ENCODE peak calls at places on chromosomes 1 and 21, in nine cellular contexts. One of them, this sample, is unnamed. For H3K4me1, the result is how much of the 10 kb centered on the place peaks cover.

GRCh38 chr1:204453141-204453772 is 41.3 kb downstream of the PIK3C2B start:
- DNase-seq in Karpas-422: no peak
- DNase-seq in CD4-positive, alpha-beta memory T cell: peak
- DNase-seq in GM23338: peak
- DNase-seq in neural progenitor cell: no peak
- DNase-seq in adrenal gland: no peak
- DNase-seq in stomach: peak
- DNase-seq in aorta: no peak
- DNase-seq in uterus: no peak
- DNase-seq in this sample: no peak

GRCh38 chr1:37238376-37239224 is 204.3 kb upstream of the GRIK3 start:
- DNase-seq in neural progenitor cell: no peak
- DNase-seq in aorta: no peak
- DNase-seq in CD4-positive, alpha-beta memory T cell: no peak
- DNase-seq in adrenal gland: no peak
- DNase-seq in uterus: no peak
- DNase-seq in stomach: no peak
- DNase-seq in Karpas-422: no peak
- DNase-seq in GM23338: no peak
- DNase-seq in this sample: no peak

GRCh38 chr1:76503100-76503499 is 364.2 kb upstream of the ST6GALNAC5 start:
- DNase-seq in stomach: no peak
- DNase-seq in aorta: no peak
- DNase-seq in uterus: no peak
- DNase-seq in Karpas-422: no peak
- DNase-seq in GM23338: peak
- DNase-seq in neural progenitor cell: peak
- DNase-seq in adrenal gland: no peak
- DNase-seq in CD4-positive, alpha-beta memory T cell: no peak
- DNase-seq in this sample: no peak

GRCh38 chr21:27796106-27796505 is 829.2 kb upstream of the ADAMTS5 start:
- DNase-seq in stomach: no peak
- DNase-seq in neural progenitor cell: peak
- DNase-seq in uterus: no peak
- DNase-seq in CD4-positive, alpha-beta memory T cell: no peak
- DNase-seq in Karpas-422: no peak
- DNase-seq in adrenal gland: no peak
- DNase-seq in GM23338: peak
- DNase-seq in aorta: no peak
- DNase-seq in this sample: no peak

GRCh38 chr1:65344171-65344570 is 34.8 kb downstream of the DNAJC6 start:
- DNase-seq in Karpas-422: no peak
- DNase-seq in aorta: no peak
- DNase-seq in GM23338: no peak
- DNase-seq in CD4-positive, alpha-beta memory T cell: no peak
- DNase-seq in stomach: no peak
- DNase-seq in uterus: no peak
- DNase-seq in adrenal gland: no peak
- DNase-seq in neural progenitor cell: no peak
- DNase-seq in this sample: no peak

GRCh38 chr1:31366796-31367195 is 6.1 kb downstream of the FABP3 start:
- DNase-seq in stomach: no peak
- DNase-seq in adrenal gland: no peak
- DNase-seq in CD4-positive, alpha-beta memory T cell: no peak
- DNase-seq in neural progenitor cell: no peak
- DNase-seq in GM23338: peak
- DNase-seq in uterus: no peak
- DNase-seq in aorta: no peak
- DNase-seq in Karpas-422: no peak
- DNase-seq in this sample: no peak

GRCh38 chr1:165254376-165254775 is 102.1 kb downstream of the LMX1A start:
- DNase-seq in aorta: no peak
- DNase-seq in adrenal gland: no peak
- DNase-seq in uterus: no peak
- DNase-seq in stomach: no peak
- DNase-seq in neural progenitor cell: no peak
- DNase-seq in Karpas-422: no peak
- DNase-seq in CD4-positive, alpha-beta memory T cell: no peak
- DNase-seq in GM23338: no peak
- DNase-seq in this sample: no peak

GRCh38 chr1:160103658-160104519 is 5.5 kb upstream of the IGSF8 start:
- DNase-seq in adrenal gland: no peak
- DNase-seq in uterus: no peak
- DNase-seq in Karpas-422: no peak
- DNase-seq in GM23338: no peak
- DNase-seq in CD4-positive, alpha-beta memory T cell: no peak
- DNase-seq in neural progenitor cell: no peak
- DNase-seq in stomach: no peak
- DNase-seq in aorta: no peak
- DNase-seq in this sample: no peak

GRCh38 chr1:240533154-240533780 is 78.7 kb downstream of the GREM2 start:
- DNase-seq in adrenal gland: no peak
- DNase-seq in neural progenitor cell: no peak
- DNase-seq in uterus: no peak
- DNase-seq in aorta: no peak
- DNase-seq in stomach: no peak
- DNase-seq in GM23338: no peak
- DNase-seq in Karpas-422: no peak
- DNase-seq in CD4-positive, alpha-beta memory T cell: no peak
- DNase-seq in this sample: no peak

GRCh38 chr1:209168204-209168603 is 415.3 kb upstream of the CAMK1G start:
- DNase-seq in aorta: no peak
- DNase-seq in stomach: no peak
- DNase-seq in uterus: no peak
- DNase-seq in Karpas-422: no peak
- DNase-seq in GM23338: no peak
- DNase-seq in CD4-positive, alpha-beta memory T cell: no peak
- DNase-seq in neural progenitor cell: no peak
- DNase-seq in adrenal gland: peak
- DNase-seq in this sample: no peak

GRCh38 chr1:246301553-246302250 is 205.4 kb downstream of the SMYD3 start:
- DNase-seq in GM23338: no peak
- DNase-seq in adrenal gland: no peak
- DNase-seq in Karpas-422: no peak
- DNase-seq in stomach: no peak
- DNase-seq in uterus: no peak
- DNase-seq in neural progenitor cell: no peak
- DNase-seq in aorta: no peak
- DNase-seq in CD4-positive, alpha-beta memory T cell: no peak
- DNase-seq in this sample: no peak

GRCh38 chr1:209756608-209757445 is 974 bp downstream of the TRAF3IP3 start:
- DNase-seq in GM23338: no peak
- DNase-seq in stomach: peak
- DNase-seq in neural progenitor cell: no peak
- DNase-seq in Karpas-422: no peak
- DNase-seq in adrenal gland: no peak
- DNase-seq in aorta: no peak
- DNase-seq in CD4-positive, alpha-beta memory T cell: peak
- DNase-seq in uterus: no peak
- DNase-seq in this sample: no peak

GRCh38 chr1:121586369-121587229 is 401.8 kb downstream of the SRGAP2C start:
- DNase-seq in Karpas-422: no peak
- DNase-seq in adrenal gland: no peak
- DNase-seq in uterus: no peak
- DNase-seq in aorta: no peak
- DNase-seq in stomach: peak
- DNase-seq in CD4-positive, alpha-beta memory T cell: no peak
- DNase-seq in GM23338: peak
- DNase-seq in neural progenitor cell: peak
- DNase-seq in this sample: no peak

GRCh38 chr1:207152792-207153434 is 48.9 kb downstream of the C4BPA start:
- DNase-seq in stomach: no peak
- DNase-seq in uterus: no peak
- DNase-seq in Karpas-422: no peak
- DNase-seq in CD4-positive, alpha-beta memory T cell: no peak
- DNase-seq in adrenal gland: no peak
- DNase-seq in aorta: no peak
- DNase-seq in neural progenitor cell: no peak
- DNase-seq in GM23338: no peak
- DNase-seq in this sample: no peak

GRCh38 chr1:119181236-119181635 is 40.8 kb upstream of the WARS2 start:
- DNase-seq in CD4-positive, alpha-beta memory T cell: no peak
- DNase-seq in aorta: no peak
- DNase-seq in uterus: no peak
- DNase-seq in Karpas-422: no peak
- DNase-seq in adrenal gland: no peak
- DNase-seq in neural progenitor cell: no peak
- DNase-seq in GM23338: no peak
- DNase-seq in stomach: no peak
- DNase-seq in this sample: no peak
- H3K27ac ChIP-seq in CD4-positive, alpha-beta memory T cell: no peak
- H3K27ac ChIP-seq in aorta: no peak
- H3K27ac ChIP-seq in uterus: no peak
- H3K27ac ChIP-seq in Karpas-422: no peak
- H3K27ac ChIP-seq in adrenal gland: no peak
- H3K27ac ChIP-seq in neural progenitor cell: no peak
- H3K27ac ChIP-seq in GM23338: no peak
- H3K27ac ChIP-seq in stomach: no peak
- H3K27ac ChIP-seq in this sample: no peak

DNA sequence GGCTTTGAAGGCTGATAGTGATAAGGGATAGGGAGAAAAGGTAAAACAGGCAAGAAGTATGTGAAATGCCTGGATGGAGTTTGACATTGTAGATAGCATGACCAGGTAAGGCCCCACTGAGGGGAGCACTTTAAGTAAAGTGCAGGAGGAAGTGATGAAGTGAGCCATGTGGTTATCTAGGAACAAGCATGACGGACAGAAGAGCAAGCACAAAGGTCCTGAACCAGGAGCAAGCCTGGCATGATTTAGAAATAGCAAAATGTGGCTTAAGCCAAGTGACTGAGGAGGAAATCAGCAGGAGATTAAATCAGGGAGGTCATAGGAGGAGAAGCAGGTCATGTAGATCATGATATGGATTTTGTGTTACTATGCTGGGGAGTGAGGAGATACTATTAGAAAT is 129.2 kb downstream of the GLUL start:
- DNase-seq in CD4-positive, alpha-beta memory T cell: no peak
- DNase-seq in stomach: no peak
- DNase-seq in neural progenitor cell: no peak
- DNase-seq in Karpas-422: no peak
- DNase-seq in GM23338: no peak
- DNase-seq in aorta: no peak
- DNase-seq in uterus: no peak
- DNase-seq in adrenal gland: no peak
- DNase-seq in this sample: peak
- H3K4me1 ChIP-seq in CD4-positive, alpha-beta memory T cell: under half
- H3K4me1 ChIP-seq in stomach: under half
- H3K4me1 ChIP-seq in neural progenitor cell: under half
- H3K4me1 ChIP-seq in Karpas-422: under half
- H3K4me1 ChIP-seq in GM23338: under half
- H3K4me1 ChIP-seq in aorta: under half
- H3K4me1 ChIP-seq in uterus: under half
- H3K4me1 ChIP-seq in adrenal gland: under half
- H3K4me1 ChIP-seq in this sample: under half

GRCh38 chr1:63012339-63012738 is 228.4 kb downstream of the ATG4C start:
- DNase-seq in Karpas-422: no peak
- DNase-seq in CD4-positive, alpha-beta memory T cell: no peak
- DNase-seq in adrenal gland: peak
- DNase-seq in aorta: no peak
- DNase-seq in neural progenitor cell: no peak
- DNase-seq in GM23338: no peak
- DNase-seq in stomach: no peak
- DNase-seq in uterus: no peak
- DNase-seq in this sample: peak

GRCh38 chr1:63014267-63014666 is 230.3 kb downstream of the ATG4C start:
- DNase-seq in uterus: no peak
- DNase-seq in adrenal gland: no peak
- DNase-seq in stomach: no peak
- DNase-seq in CD4-positive, alpha-beta memory T cell: no peak
- DNase-seq in aorta: no peak
- DNase-seq in neural progenitor cell: no peak
- DNase-seq in Karpas-422: no peak
- DNase-seq in GM23338: no peak
- DNase-seq in this sample: no peak

GRCh38 chr1:63005812-63006211 is 221.9 kb downstream of the ATG4C start:
- DNase-seq in GM23338: no peak
- DNase-seq in stomach: no peak
- DNase-seq in adrenal gland: no peak
- DNase-seq in neural progenitor cell: no peak
- DNase-seq in Karpas-422: no peak
- DNase-seq in uterus: no peak
- DNase-seq in aorta: no peak
- DNase-seq in CD4-positive, alpha-beta memory T cell: no peak
- DNase-seq in this sample: no peak

DNA sequence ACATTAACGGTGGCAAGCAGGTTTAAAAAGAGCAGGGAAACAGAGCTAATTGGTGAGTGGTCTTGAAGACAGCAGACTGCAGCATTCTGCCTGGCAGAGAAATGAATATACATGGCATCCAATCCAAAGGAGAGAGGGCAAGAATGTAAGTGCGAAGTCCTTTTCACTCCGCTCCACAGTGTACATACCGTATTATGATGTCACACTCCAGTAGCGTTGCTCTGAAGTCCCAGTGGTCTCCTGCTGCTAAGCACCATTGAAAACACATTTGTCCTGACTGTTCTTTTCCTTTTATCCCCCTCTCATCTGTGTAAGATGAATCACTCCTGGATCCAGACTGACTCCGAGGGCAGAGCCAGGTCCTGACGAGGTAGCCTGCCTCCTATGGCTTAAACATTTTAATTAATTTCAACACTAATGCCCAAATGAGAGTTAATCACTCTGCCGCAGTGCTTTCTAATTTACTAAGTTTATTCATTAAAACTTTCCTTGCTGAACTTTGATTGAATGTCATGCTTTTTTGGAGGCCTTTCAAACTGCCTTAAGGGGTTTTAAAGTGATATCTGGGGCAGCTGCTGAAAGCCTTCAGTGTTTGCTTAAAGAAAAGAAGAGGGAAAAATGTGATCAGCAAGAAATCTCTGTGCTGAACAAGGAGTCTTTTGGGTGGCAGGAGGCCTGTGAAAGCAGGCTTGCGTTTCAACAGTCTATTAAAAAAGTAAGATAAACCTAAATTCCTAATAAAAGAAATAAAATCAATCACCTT is 227.1 kb downstream of the ATG4C start:
- DNase-seq in neural progenitor cell: peak
- DNase-seq in aorta: no peak
- DNase-seq in uterus: no peak
- DNase-seq in GM23338: no peak
- DNase-seq in adrenal gland: no peak
- DNase-seq in stomach: no peak
- DNase-seq in Karpas-422: no peak
- DNase-seq in CD4-positive, alpha-beta memory T cell: no peak
- DNase-seq in this sample: no peak
- H3K27ac ChIP-seq in neural progenitor cell: no peak
- H3K27ac ChIP-seq in aorta: no peak
- H3K27ac ChIP-seq in uterus: no peak
- H3K27ac ChIP-seq in GM23338: no peak
- H3K27ac ChIP-seq in adrenal gland: no peak
- H3K27ac ChIP-seq in stomach: no peak
- H3K27ac ChIP-seq in Karpas-422: no peak
- H3K27ac ChIP-seq in CD4-positive, alpha-beta memory T cell: no peak
- H3K27ac ChIP-seq in this sample: no peak

DNA sequence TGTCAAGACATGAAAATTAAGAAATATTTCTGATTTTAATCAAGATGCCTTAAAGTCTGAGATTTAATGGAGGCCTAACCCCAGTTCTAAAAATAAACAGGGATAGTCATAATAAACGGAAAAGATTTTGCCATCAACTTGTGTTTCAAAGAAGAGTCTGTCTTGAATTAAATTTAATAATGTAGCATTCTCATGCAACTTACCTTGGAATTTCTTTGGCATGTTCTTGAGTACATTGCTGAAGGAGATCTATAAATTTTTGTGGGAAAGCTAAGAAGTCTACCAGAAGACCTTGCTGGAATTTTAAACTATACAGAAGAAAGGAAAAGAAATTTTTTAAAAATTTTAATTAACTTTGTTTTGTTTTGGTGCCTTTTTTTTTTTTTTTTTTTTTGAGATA is 10.6 kb downstream of the SASS6 start:
- DNase-seq in stomach: no peak
- DNase-seq in aorta: no peak
- DNase-seq in Karpas-422: no peak
- DNase-seq in neural progenitor cell: no peak
- DNase-seq in adrenal gland: no peak
- DNase-seq in GM23338: no peak
- DNase-seq in CD4-positive, alpha-beta memory T cell: no peak
- DNase-seq in uterus: no peak
- DNase-seq in this sample: no peak
- H3K4me1 ChIP-seq in stomach: under half
- H3K4me1 ChIP-seq in aorta: under half
- H3K4me1 ChIP-seq in Karpas-422: under half
- H3K4me1 ChIP-seq in neural progenitor cell: under half
- H3K4me1 ChIP-seq in adrenal gland: under half
- H3K4me1 ChIP-seq in GM23338: under half
- H3K4me1 ChIP-seq in CD4-positive, alpha-beta memory T cell: under half
- H3K4me1 ChIP-seq in uterus: under half
- H3K4me1 ChIP-seq in this sample: under half

This sample was measured in cardiac muscle cell.